ENCODE peak calls at places on chromosome 15, in four cellular contexts. J is natural killer cell, E is psoas muscle, K is GM12865. L is an unnamed sample.

GRCh38 chr15:69305204-69305931 is 6.7 kb downstream of the PAQR5 start:
- DNase-seq in E (peak; percentile 29), K (no peak), J (no peak), L (no peak)

GRCh38 chr15:91469627-91470567 is 369.8 kb downstream of the SV2B start:
- DNase-seq in K (no peak), E (no peak), J (peak; percentile 24), L (no peak)

GRCh38 chr15:73985101-73985873 is 6.8 kb downstream of the STOML1 start:
- DNase-seq in J (no peak), K (no peak), E (no peak), L (no peak)

GRCh38 chr15:78050851-78051250 is 26.7 kb downstream of the TBC1D2B start:
- DNase-seq in E (no peak), K (no peak), J (peak; percentile 17), L (no peak)

GRCh38 chr15:69324031-69324430 is 25.3 kb downstream of the PAQR5 start:
- DNase-seq in E (no peak), J (no peak), K (no peak), L (no peak)

GRCh38 chr15:82643992-82644391 is 3.2 kb downstream of the CPEB1 start:
- DNase-seq in K (no peak), E (no peak), J (no peak), L (no peak)

GRCh38 chr15:97903560-97904195 is 56.8 kb upstream of the ARRDC4 start:
- DNase-seq in J (no peak), E (no peak), K (no peak), L (no peak)

GRCh38 chr15:73335026-73335425 is 33.7 kb downstream of the HCN4 start:
- DNase-seq in E (no peak), J (no peak), K (no peak), L (no peak)

GRCh38 chr15:76973362-76973743 is 21.6 kb upstream of the PSTPIP1 start:
- DNase-seq in K (peak; percentile 75), E (no peak), J (peak; percentile 66), L (peak; percentile 56)
- TF ChIP-seq CTCF in K (peak; percentile 79), E (peak; percentile 16), J (peak; percentile 82), L (peak; percentile 82)

GRCh38 chr15:101664303-101664913 is 12.2 kb upstream of the TM2D3 start:
- DNase-seq in J (no peak), K (no peak), E (no peak), L (no peak)
- TF ChIP-seq CTCF in J (no peak), K (no peak), E (no peak), L (no peak)

GRCh38 chr15:67782592-67782991 is 42.7 kb upstream of the SKOR1 start:
- DNase-seq in E (no peak), J (no peak), K (no peak), L (no peak)

GRCh38 chr15:67784856-67785430 is 40.4 kb upstream of the SKOR1 start:
- DNase-seq in E (no peak), J (no peak), K (peak; percentile 45), L (no peak)

GRCh38 chr15:67781907-67782559 is 43.3 kb upstream of the SKOR1 start:
- DNase-seq in J (no peak), K (no peak), E (no peak), L (no peak)

GRCh38 chr15:67784057-67784781 is 41.1 kb upstream of the SKOR1 start:
- DNase-seq in K (peak; percentile 90), J (no peak), E (no peak), L (peak; percentile 60)

DNA sequence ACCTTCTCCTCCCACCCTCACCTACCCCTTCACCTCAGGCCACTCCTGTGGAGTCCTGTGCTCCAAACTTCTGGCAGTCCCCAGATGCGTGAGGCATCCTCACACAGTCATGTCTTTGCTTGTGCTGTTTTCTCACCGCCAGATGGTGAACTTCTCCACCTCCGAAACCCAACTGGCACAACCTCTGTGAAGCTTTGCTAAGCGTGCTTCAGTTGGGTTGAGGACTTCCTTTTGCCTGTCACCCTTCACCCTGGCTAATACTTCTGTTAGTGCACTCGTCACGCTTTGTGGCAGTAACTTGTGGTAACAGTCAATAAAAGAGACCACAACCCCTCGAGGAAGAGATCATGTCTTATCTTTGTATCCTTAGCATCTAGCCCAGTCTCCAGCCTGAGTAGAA is 42.0 kb upstream of the SKOR1 start:
- DNase-seq in K (peak; percentile 90), E (no peak), J (peak; percentile 33), L (peak; percentile 37)
- TF ChIP-seq CTCF in K (peak; percentile 50), E (no peak), J (peak; percentile 16), L (peak; percentile 50)

GRCh38 chr15:95024388-95024787 is 793.0 kb downstream of the MCTP2 start:
- DNase-seq in J (no peak), E (no peak), K (no peak), L (no peak)
- TF ChIP-seq CTCF in J (no peak), E (peak; percentile 24), K (peak; percentile 4), L (peak; percentile 22)

L was measured in GM13977.